ENCODE peak calls at places on chromosomes 12 and 14, in ten cellular contexts. One of them, this sample, is unnamed.

GRCh38 chr12:121781751-121782615 is 11.5 kb downstream of the RHOF start:
- DNase-seq in foreskin fibroblast: peak; percentile 72
- DNase-seq in brain microvascular endothelial cell: no peak
- DNase-seq in fibroblast of lung: no peak
- DNase-seq in fibroblast of mammary gland: peak; percentile 63
- DNase-seq in CD4-positive, alpha-beta T cell: no peak
- DNase-seq in PC-3: peak; percentile 30
- DNase-seq in GM13976: peak; percentile 77
- DNase-seq in GM12865: peak; percentile 89
- DNase-seq in body of pancreas: no peak
- DNase-seq in this sample: no peak

GRCh38 chr12:6167327-6168280 is 32.6 kb upstream of the CD9 start:
- DNase-seq in foreskin fibroblast: peak; percentile 95
- DNase-seq in brain microvascular endothelial cell: peak; percentile 99
- DNase-seq in fibroblast of lung: peak; percentile 98
- DNase-seq in fibroblast of mammary gland: peak; percentile 98
- DNase-seq in CD4-positive, alpha-beta T cell: no peak
- DNase-seq in PC-3: peak; percentile 88
- DNase-seq in GM13976: peak; percentile 85
- DNase-seq in GM12865: peak; percentile 70
- DNase-seq in body of pancreas: peak; percentile 79
- DNase-seq in this sample: no peak

GRCh38 chr14:76696791-76697190 is 64.5 kb upstream of the VASH1 start:
- DNase-seq in foreskin fibroblast: no peak
- DNase-seq in brain microvascular endothelial cell: no peak
- DNase-seq in fibroblast of lung: no peak
- DNase-seq in fibroblast of mammary gland: no peak
- DNase-seq in CD4-positive, alpha-beta T cell: no peak
- DNase-seq in PC-3: peak; percentile 35
- DNase-seq in GM13976: no peak
- DNase-seq in GM12865: no peak
- DNase-seq in body of pancreas: no peak
- DNase-seq in this sample: no peak

GRCh38 chr14:75196468-75196867 is 20.1 kb upstream of the TMED10 start:
- DNase-seq in foreskin fibroblast: no peak
- DNase-seq in brain microvascular endothelial cell: no peak
- DNase-seq in fibroblast of lung: no peak
- DNase-seq in fibroblast of mammary gland: no peak
- DNase-seq in CD4-positive, alpha-beta T cell: no peak
- DNase-seq in PC-3: peak; percentile 23
- DNase-seq in GM13976: no peak
- DNase-seq in GM12865: no peak
- DNase-seq in body of pancreas: peak; percentile 67
- DNase-seq in this sample: no peak

GRCh38 chr12:116153096-116153495 is 124.4 kb downstream of the MED13L start:
- DNase-seq in foreskin fibroblast: no peak
- DNase-seq in brain microvascular endothelial cell: no peak
- DNase-seq in fibroblast of lung: no peak
- DNase-seq in fibroblast of mammary gland: no peak
- DNase-seq in CD4-positive, alpha-beta T cell: no peak
- DNase-seq in PC-3: no peak
- DNase-seq in GM13976: no peak
- DNase-seq in GM12865: no peak
- DNase-seq in body of pancreas: no peak
- DNase-seq in this sample: no peak

GRCh38 chr12:14394317-14395058 is 29.0 kb downstream of the ATF7IP start:
- DNase-seq in foreskin fibroblast: peak; percentile 51
- DNase-seq in brain microvascular endothelial cell: peak; percentile 78
- DNase-seq in fibroblast of lung: peak; percentile 94
- DNase-seq in fibroblast of mammary gland: peak; percentile 75
- DNase-seq in CD4-positive, alpha-beta T cell: peak; percentile 27
- DNase-seq in PC-3: peak; percentile 53
- DNase-seq in GM13976: no peak
- DNase-seq in GM12865: peak; percentile 83
- DNase-seq in body of pancreas: peak; percentile 73
- DNase-seq in this sample: no peak

GRCh38 chr14:23831591-23831990 is 122.0 kb upstream of the DHRS4 start:
- DNase-seq in foreskin fibroblast: no peak
- DNase-seq in brain microvascular endothelial cell: no peak
- DNase-seq in fibroblast of lung: no peak
- DNase-seq in fibroblast of mammary gland: no peak
- DNase-seq in CD4-positive, alpha-beta T cell: no peak
- DNase-seq in PC-3: no peak
- DNase-seq in GM13976: no peak
- DNase-seq in GM12865: peak; percentile 14
- DNase-seq in body of pancreas: peak; percentile 13
- DNase-seq in this sample: no peak

GRCh38 chr14:95741051-95741490 is 27.1 kb upstream of the TCL1A start:
- DNase-seq in foreskin fibroblast: peak; percentile 20
- DNase-seq in brain microvascular endothelial cell: no peak
- DNase-seq in fibroblast of lung: no peak
- DNase-seq in fibroblast of mammary gland: no peak
- DNase-seq in CD4-positive, alpha-beta T cell: no peak
- DNase-seq in PC-3: peak; percentile 75
- DNase-seq in GM13976: no peak
- DNase-seq in GM12865: no peak
- DNase-seq in body of pancreas: no peak
- DNase-seq in this sample: peak; percentile 36

GRCh38 chr12:124610021-124610606 is 42.7 kb upstream of the NCOR2 start:
- DNase-seq in foreskin fibroblast: no peak
- DNase-seq in brain microvascular endothelial cell: no peak
- DNase-seq in fibroblast of lung: no peak
- DNase-seq in fibroblast of mammary gland: no peak
- DNase-seq in CD4-positive, alpha-beta T cell: no peak
- DNase-seq in PC-3: no peak
- DNase-seq in GM13976: no peak
- DNase-seq in GM12865: no peak
- DNase-seq in body of pancreas: no peak
- DNase-seq in this sample: no peak

GRCh38 chr12:124612392-124612680 is 44.9 kb upstream of the NCOR2 start:
- DNase-seq in foreskin fibroblast: no peak
- DNase-seq in brain microvascular endothelial cell: no peak
- DNase-seq in fibroblast of lung: no peak
- DNase-seq in fibroblast of mammary gland: no peak
- DNase-seq in CD4-positive, alpha-beta T cell: no peak
- DNase-seq in PC-3: no peak
- DNase-seq in GM13976: no peak
- DNase-seq in GM12865: no peak
- DNase-seq in body of pancreas: no peak
- DNase-seq in this sample: no peak

GRCh38 chr12:124609041-124609984 is 41.9 kb upstream of the NCOR2 start:
- DNase-seq in foreskin fibroblast: peak; percentile 58
- DNase-seq in brain microvascular endothelial cell: no peak
- DNase-seq in fibroblast of lung: peak; percentile 57
- DNase-seq in fibroblast of mammary gland: peak; percentile 21
- DNase-seq in CD4-positive, alpha-beta T cell: peak; percentile 92
- DNase-seq in PC-3: peak; percentile 96
- DNase-seq in GM13976: peak; percentile 80
- DNase-seq in GM12865: peak; percentile 87
- DNase-seq in body of pancreas: peak; percentile 96
- DNase-seq in this sample: peak; percentile 95

GRCh38 chr12:124611559-124612391 is 44.4 kb upstream of the NCOR2 start:
- DNase-seq in foreskin fibroblast: no peak
- DNase-seq in brain microvascular endothelial cell: no peak
- DNase-seq in fibroblast of lung: no peak
- DNase-seq in fibroblast of mammary gland: no peak
- DNase-seq in CD4-positive, alpha-beta T cell: no peak
- DNase-seq in PC-3: no peak
- DNase-seq in GM13976: no peak
- DNase-seq in GM12865: no peak
- DNase-seq in body of pancreas: no peak
- DNase-seq in this sample: no peak

DNA sequence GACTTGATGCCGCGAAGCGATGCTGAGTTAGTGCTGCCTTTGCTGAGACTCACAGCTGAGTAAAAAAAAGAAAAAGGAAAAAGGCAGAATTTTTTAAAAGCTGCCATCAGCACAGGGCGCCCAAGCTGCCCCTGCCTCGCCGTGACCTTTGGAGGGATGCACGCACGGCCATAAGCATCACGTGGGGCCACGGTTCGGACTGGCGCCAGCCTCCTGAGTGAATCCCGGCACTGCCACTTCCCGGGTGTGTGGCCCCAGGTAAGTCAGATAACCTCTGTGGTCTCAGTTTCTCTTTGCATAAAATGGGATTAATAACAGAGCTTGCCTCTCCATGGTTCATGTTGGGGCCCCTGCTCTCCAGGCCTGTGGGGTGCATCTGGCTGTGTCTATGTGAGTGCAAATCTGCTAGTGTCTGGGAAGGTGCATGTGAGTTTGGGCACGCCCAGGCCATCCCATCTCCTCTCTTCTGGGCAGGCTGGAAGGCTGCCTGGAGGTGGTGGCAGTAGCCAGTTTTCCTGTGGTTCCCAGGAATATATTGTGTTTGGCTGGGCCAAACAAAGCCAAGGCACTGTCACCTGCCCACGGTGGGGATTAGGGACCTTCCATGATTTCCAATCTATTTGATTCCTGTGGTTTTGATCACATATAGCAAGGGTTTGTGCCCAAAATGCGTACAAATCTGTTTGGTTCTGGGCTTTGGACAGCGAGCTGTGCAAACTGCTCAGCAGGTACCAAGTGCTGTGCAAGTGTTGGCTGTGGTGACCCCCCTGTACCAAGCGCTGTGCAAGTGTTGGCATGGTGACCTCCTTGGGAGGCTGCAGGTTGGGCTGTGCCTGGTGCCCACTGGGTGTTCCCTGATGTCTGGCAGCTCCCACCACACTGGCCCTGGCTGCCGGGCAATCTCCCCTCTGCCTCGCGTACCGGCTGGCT is 43.5 kb upstream of the NCOR2 start:
- DNase-seq in foreskin fibroblast: no peak
- DNase-seq in brain microvascular endothelial cell: no peak
- DNase-seq in fibroblast of lung: no peak
- DNase-seq in fibroblast of mammary gland: no peak
- DNase-seq in CD4-positive, alpha-beta T cell: no peak
- DNase-seq in PC-3: no peak
- DNase-seq in GM13976: no peak
- DNase-seq in GM12865: no peak
- DNase-seq in body of pancreas: no peak
- DNase-seq in this sample: no peak
- TF ChIP-seq CTCF in foreskin fibroblast: no peak
- TF ChIP-seq CTCF in brain microvascular endothelial cell: no peak
- TF ChIP-seq CTCF in fibroblast of lung: no peak
- TF ChIP-seq CTCF in fibroblast of mammary gland: no peak
- TF ChIP-seq CTCF in CD4-positive, alpha-beta T cell: no peak
- TF ChIP-seq CTCF in PC-3: no peak
- TF ChIP-seq CTCF in GM13976: no peak
- TF ChIP-seq CTCF in GM12865: no peak
- TF ChIP-seq CTCF in body of pancreas: no peak
- TF ChIP-seq CTCF in this sample: no peak

DNA sequence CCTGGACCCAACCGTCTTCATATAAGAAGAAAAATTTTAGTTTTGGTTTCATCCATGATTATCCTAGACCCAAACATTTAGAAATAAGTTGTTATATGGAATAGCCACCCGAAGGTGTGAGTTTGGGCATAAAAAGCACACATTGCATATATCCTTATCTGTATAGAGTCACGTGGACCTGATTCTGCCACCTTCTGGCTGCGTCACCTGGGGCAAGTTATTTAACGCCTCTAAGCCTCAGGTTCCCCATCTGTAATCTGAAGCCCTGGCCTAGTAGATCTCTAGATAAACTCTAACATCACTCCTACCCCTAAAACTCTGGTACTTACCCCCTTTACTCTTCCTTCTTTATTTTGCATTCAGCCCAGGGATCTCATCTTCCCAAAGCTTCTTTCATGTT is 14.3 kb upstream of the KRT5 start:
- DNase-seq in foreskin fibroblast: no peak
- DNase-seq in brain microvascular endothelial cell: no peak
- DNase-seq in fibroblast of lung: no peak
- DNase-seq in fibroblast of mammary gland: no peak
- DNase-seq in CD4-positive, alpha-beta T cell: no peak
- DNase-seq in PC-3: peak; percentile 20
- DNase-seq in GM13976: no peak
- DNase-seq in GM12865: peak; percentile 15
- DNase-seq in body of pancreas: no peak
- DNase-seq in this sample: no peak
- TF ChIP-seq CTCF in foreskin fibroblast: no peak
- TF ChIP-seq CTCF in brain microvascular endothelial cell: peak; percentile 50
- TF ChIP-seq CTCF in fibroblast of lung: no peak
- TF ChIP-seq CTCF in fibroblast of mammary gland: no peak
- TF ChIP-seq CTCF in CD4-positive, alpha-beta T cell: no peak
- TF ChIP-seq CTCF in PC-3: peak; percentile 46
- TF ChIP-seq CTCF in GM13976: no peak
- TF ChIP-seq CTCF in GM12865: no peak
- TF ChIP-seq CTCF in body of pancreas: no peak
- TF ChIP-seq CTCF in this sample: no peak

GRCh38 chr12:52566847-52567291 is 6.8 kb downstream of the KRT74 start:
- DNase-seq in foreskin fibroblast: no peak
- DNase-seq in brain microvascular endothelial cell: no peak
- DNase-seq in fibroblast of lung: no peak
- DNase-seq in fibroblast of mammary gland: no peak
- DNase-seq in CD4-positive, alpha-beta T cell: no peak
- DNase-seq in PC-3: no peak
- DNase-seq in GM13976: no peak
- DNase-seq in GM12865: no peak
- DNase-seq in body of pancreas: peak; percentile 8
- DNase-seq in this sample: no peak

GRCh38 chr12:52559979-52560378 is 7.0 kb upstream of the KRT71 start:
- DNase-seq in foreskin fibroblast: no peak
- DNase-seq in brain microvascular endothelial cell: no peak
- DNase-seq in fibroblast of lung: no peak
- DNase-seq in fibroblast of mammary gland: no peak
- DNase-seq in CD4-positive, alpha-beta T cell: no peak
- DNase-seq in PC-3: no peak
- DNase-seq in GM13976: no peak
- DNase-seq in GM12865: no peak
- DNase-seq in body of pancreas: no peak
- DNase-seq in this sample: no peak

GRCh38 chr12:52557481-52557880 is 4.5 kb upstream of the KRT71 start:
- DNase-seq in foreskin fibroblast: no peak
- DNase-seq in brain microvascular endothelial cell: no peak
- DNase-seq in fibroblast of lung: no peak
- DNase-seq in fibroblast of mammary gland: no peak
- DNase-seq in CD4-positive, alpha-beta T cell: no peak
- DNase-seq in PC-3: no peak
- DNase-seq in GM13976: no peak
- DNase-seq in GM12865: no peak
- DNase-seq in body of pancreas: no peak
- DNase-seq in this sample: no peak

GRCh38 chr12:52564582-52564981 is 9.1 kb downstream of the KRT74 start:
- DNase-seq in foreskin fibroblast: no peak
- DNase-seq in brain microvascular endothelial cell: no peak
- DNase-seq in fibroblast of lung: no peak
- DNase-seq in fibroblast of mammary gland: no peak
- DNase-seq in CD4-positive, alpha-beta T cell: no peak
- DNase-seq in PC-3: no peak
- DNase-seq in GM13976: no peak
- DNase-seq in GM12865: no peak
- DNase-seq in body of pancreas: no peak
- DNase-seq in this sample: no peak

GRCh38 chr12:52561880-52562449 is 9.0 kb upstream of the KRT71 start:
- DNase-seq in foreskin fibroblast: no peak
- DNase-seq in brain microvascular endothelial cell: peak; percentile 2
- DNase-seq in fibroblast of lung: no peak
- DNase-seq in fibroblast of mammary gland: peak; percentile 14
- DNase-seq in CD4-positive, alpha-beta T cell: no peak
- DNase-seq in PC-3: peak; percentile 33
- DNase-seq in GM13976: no peak
- DNase-seq in GM12865: peak; percentile 1
- DNase-seq in body of pancreas: no peak
- DNase-seq in this sample: no peak
- TF ChIP-seq CTCF in foreskin fibroblast: peak; percentile 21
- TF ChIP-seq CTCF in brain microvascular endothelial cell: peak; percentile 68
- TF ChIP-seq CTCF in fibroblast of lung: no peak
- TF ChIP-seq CTCF in fibroblast of mammary gland: peak; percentile 35
- TF ChIP-seq CTCF in CD4-positive, alpha-beta T cell: no peak
- TF ChIP-seq CTCF in PC-3: peak; percentile 61
- TF ChIP-seq CTCF in GM13976: no peak
- TF ChIP-seq CTCF in GM12865: no peak
- TF ChIP-seq CTCF in body of pancreas: no peak
- TF ChIP-seq CTCF in this sample: peak; percentile 20

GRCh38 chr14:58574623-58575022 is 63.1 kb upstream of the DACT1 start:
- DNase-seq in foreskin fibroblast: no peak
- DNase-seq in brain microvascular endothelial cell: no peak
- DNase-seq in fibroblast of lung: no peak
- DNase-seq in fibroblast of mammary gland: no peak
- DNase-seq in CD4-positive, alpha-beta T cell: no peak
- DNase-seq in PC-3: peak; percentile 40
- DNase-seq in GM13976: no peak
- DNase-seq in GM12865: no peak
- DNase-seq in body of pancreas: no peak
- DNase-seq in this sample: no peak
- TF ChIP-seq CTCF in foreskin fibroblast: peak; percentile 10
- TF ChIP-seq CTCF in brain microvascular endothelial cell: peak; percentile 46
- TF ChIP-seq CTCF in fibroblast of lung: peak; percentile 7
- TF ChIP-seq CTCF in fibroblast of mammary gland: peak; percentile 5
- TF ChIP-seq CTCF in CD4-positive, alpha-beta T cell: no peak
- TF ChIP-seq CTCF in PC-3: peak; percentile 72
- TF ChIP-seq CTCF in GM13976: peak; percentile 17
- TF ChIP-seq CTCF in GM12865: no peak
- TF ChIP-seq CTCF in body of pancreas: no peak
- TF ChIP-seq CTCF in this sample: no peak